ENCODE peak calls at places on chromosome 1, in four cellular contexts. I is stimulated activated CD4-positive, alpha-beta T cell treated with anti-CD3 and anti-CD28 coated beads, Interleukin-15, amount 100 ng/mL, for 1 hour; R is AG08395; U is effector CD4-positive, alpha-beta T cell. A is an unnamed sample.

GRCh38 chr1:208216806-208217205 is 27.4 kb downstream of the PLXNA2 start:
- DNase-seq in I (no peak), R (no peak), U (no peak), A (no peak)

GRCh38 chr1:179848233-179848632 is 29.4 kb downstream of the TOR1AIP2 start:
- DNase-seq in I (no peak), R (no peak), U (no peak), A (no peak)

GRCh38 chr1:1630965-1631792 is 794 bp upstream of the MMP23B start:
- DNase-seq in I (no peak), R (peak), U (no peak), A (no peak)

GRCh38 chr1:210151063-210151672 is 81.4 kb upstream of the SERTAD4 start:
- DNase-seq in I (no peak), R (no peak), U (no peak), A (no peak)

GRCh38 chr1:214439352-214440119 is 111.9 kb downstream of the PTPN14 start:
- DNase-seq in I (no peak), R (no peak), U (no peak), A (no peak)

GRCh38 chr1:67257173-67257535 is 50.5 kb upstream of the IL12RB2 start:
- DNase-seq in I (no peak), R (no peak), U (no peak), A (no peak)

GRCh38 chr1:22174446-22174845 is 31.5 kb upstream of the WNT4 start:
- DNase-seq in I (no peak), R (no peak), U (no peak), A (no peak)

GRCh38 chr1:165887877-165888551 is 60.6 kb downstream of the UCK2 start:
- DNase-seq in I (no peak), R (no peak), U (no peak), A (no peak)

GRCh38 chr1:2637472-2637871 is 4.7 kb upstream of the MMEL1 start:
- DNase-seq in I (no peak), R (no peak), U (no peak), A (no peak)

GRCh38 chr1:10980841-10981727 is 31.4 kb upstream of the TARDBP start:
- DNase-seq in I (no peak), R (peak), U (no peak), A (no peak)

GRCh38 chr1:60073605-60074278 is at the start of gene C1orf87:
- DNase-seq in I (no peak), R (no peak), U (no peak), A (no peak)

GRCh38 chr1:175343945-175344344 is 151.4 kb upstream of the KIAA0040 start:
- DNase-seq in I (no peak), R (no peak), U (no peak), A (no peak)

GRCh38 chr1:155970531-155971167 is 7.7 kb downstream of the ARHGEF2 start:
- DNase-seq in I (no peak), R (peak), U (no peak), A (no peak)